ENCODE peak calls at places on chromosome 2, in six cellular contexts. One of them, this sample, is unnamed.

GRCh38 chr2:152406119-152406835 is 71.3 kb downstream of the FMNL2 start:
- ATAC-seq in heart left ventricle: no peak
- ATAC-seq in Right ventricle myocardium superior: no peak
- ATAC-seq in activated CD8-positive, alpha-beta T cell treated with anti-CD3 and anti-CD28 coated beads for 36 hours: no peak
- ATAC-seq in stimulated activated naive CD8-positive, alpha-beta T cell treated with anti-CD3 and anti-CD28 coated beads, Interleukin-15, Interleukin-2, amounts not matched to agents 100 U/mL and 50 U/mL, for 24 hours: no peak
- ATAC-seq in WTC11: no peak
- ATAC-seq in this sample: no peak

GRCh38 chr2:202278036-202278760 is 12.6 kb downstream of the NOP58 start:
- ATAC-seq in heart left ventricle: no peak
- ATAC-seq in Right ventricle myocardium superior: no peak
- ATAC-seq in activated CD8-positive, alpha-beta T cell treated with anti-CD3 and anti-CD28 coated beads for 36 hours: peak
- ATAC-seq in stimulated activated naive CD8-positive, alpha-beta T cell treated with anti-CD3 and anti-CD28 coated beads, Interleukin-15, Interleukin-2, amounts not matched to agents 100 U/mL and 50 U/mL, for 24 hours: peak
- ATAC-seq in WTC11: no peak
- ATAC-seq in this sample: peak

GRCh38 chr2:140344842-140345241 is 1564.7 kb upstream of the NXPH2 start:
- ATAC-seq in heart left ventricle: no peak
- ATAC-seq in Right ventricle myocardium superior: no peak
- ATAC-seq in activated CD8-positive, alpha-beta T cell treated with anti-CD3 and anti-CD28 coated beads for 36 hours: no peak
- ATAC-seq in stimulated activated naive CD8-positive, alpha-beta T cell treated with anti-CD3 and anti-CD28 coated beads, Interleukin-15, Interleukin-2, amounts not matched to agents 100 U/mL and 50 U/mL, for 24 hours: no peak
- ATAC-seq in WTC11: no peak
- ATAC-seq in this sample: peak

GRCh38 chr2:109727929-109728447 is 66.1 kb upstream of the RGPD5 start:
- ATAC-seq in heart left ventricle: no peak
- ATAC-seq in Right ventricle myocardium superior: no peak
- ATAC-seq in activated CD8-positive, alpha-beta T cell treated with anti-CD3 and anti-CD28 coated beads for 36 hours: no peak
- ATAC-seq in stimulated activated naive CD8-positive, alpha-beta T cell treated with anti-CD3 and anti-CD28 coated beads, Interleukin-15, Interleukin-2, amounts not matched to agents 100 U/mL and 50 U/mL, for 24 hours: no peak
- ATAC-seq in WTC11: no peak
- ATAC-seq in this sample: no peak

GRCh38 chr2:207693641-207694249 is 17.7 kb upstream of the CCNYL1 start:
- ATAC-seq in heart left ventricle: no peak
- ATAC-seq in Right ventricle myocardium superior: no peak
- ATAC-seq in activated CD8-positive, alpha-beta T cell treated with anti-CD3 and anti-CD28 coated beads for 36 hours: no peak
- ATAC-seq in stimulated activated naive CD8-positive, alpha-beta T cell treated with anti-CD3 and anti-CD28 coated beads, Interleukin-15, Interleukin-2, amounts not matched to agents 100 U/mL and 50 U/mL, for 24 hours: no peak
- ATAC-seq in WTC11: no peak
- ATAC-seq in this sample: no peak

GRCh38 chr2:150063950-150064549 is 423.4 kb downstream of the RND3 start:
- ATAC-seq in heart left ventricle: no peak
- ATAC-seq in Right ventricle myocardium superior: no peak
- ATAC-seq in activated CD8-positive, alpha-beta T cell treated with anti-CD3 and anti-CD28 coated beads for 36 hours: no peak
- ATAC-seq in stimulated activated naive CD8-positive, alpha-beta T cell treated with anti-CD3 and anti-CD28 coated beads, Interleukin-15, Interleukin-2, amounts not matched to agents 100 U/mL and 50 U/mL, for 24 hours: no peak
- ATAC-seq in WTC11: peak
- ATAC-seq in this sample: peak

GRCh38 chr2:3263487-3263886 is 114.1 kb downstream of the EIPR1 start:
- ATAC-seq in heart left ventricle: no peak
- ATAC-seq in Right ventricle myocardium superior: no peak
- ATAC-seq in activated CD8-positive, alpha-beta T cell treated with anti-CD3 and anti-CD28 coated beads for 36 hours: no peak
- ATAC-seq in stimulated activated naive CD8-positive, alpha-beta T cell treated with anti-CD3 and anti-CD28 coated beads, Interleukin-15, Interleukin-2, amounts not matched to agents 100 U/mL and 50 U/mL, for 24 hours: no peak
- ATAC-seq in WTC11: no peak
- ATAC-seq in this sample: no peak

GRCh38 chr2:233133239-233133638 is 73.1 kb downstream of the INPP5D start:
- ATAC-seq in heart left ventricle: no peak
- ATAC-seq in Right ventricle myocardium superior: no peak
- ATAC-seq in activated CD8-positive, alpha-beta T cell treated with anti-CD3 and anti-CD28 coated beads for 36 hours: no peak
- ATAC-seq in stimulated activated naive CD8-positive, alpha-beta T cell treated with anti-CD3 and anti-CD28 coated beads, Interleukin-15, Interleukin-2, amounts not matched to agents 100 U/mL and 50 U/mL, for 24 hours: no peak
- ATAC-seq in WTC11: no peak
- ATAC-seq in this sample: no peak

GRCh38 chr2:77939801-77940200 is 417.6 kb upstream of the LRRTM4 start:
- ATAC-seq in heart left ventricle: no peak
- ATAC-seq in Right ventricle myocardium superior: no peak
- ATAC-seq in activated CD8-positive, alpha-beta T cell treated with anti-CD3 and anti-CD28 coated beads for 36 hours: no peak
- ATAC-seq in stimulated activated naive CD8-positive, alpha-beta T cell treated with anti-CD3 and anti-CD28 coated beads, Interleukin-15, Interleukin-2, amounts not matched to agents 100 U/mL and 50 U/mL, for 24 hours: no peak
- ATAC-seq in WTC11: no peak
- ATAC-seq in this sample: no peak

GRCh38 chr2:41879367-41879871 is 168.4 kb upstream of the PKDCC start:
- ATAC-seq in heart left ventricle: no peak
- ATAC-seq in Right ventricle myocardium superior: peak
- ATAC-seq in activated CD8-positive, alpha-beta T cell treated with anti-CD3 and anti-CD28 coated beads for 36 hours: no peak
- ATAC-seq in stimulated activated naive CD8-positive, alpha-beta T cell treated with anti-CD3 and anti-CD28 coated beads, Interleukin-15, Interleukin-2, amounts not matched to agents 100 U/mL and 50 U/mL, for 24 hours: no peak
- ATAC-seq in WTC11: peak
- ATAC-seq in this sample: no peak